ENCODE peak calls at places on chromosomes 16 and 17, in nine cellular contexts. H is naive thymus-derived CD4-positive, alpha-beta T cell; Z is adrenal gland; I is thoracic aorta; V is CD8-positive, alpha-beta T cell; F is tibial artery; B is HCT116; E is GM23338; U is fibroblast of lung. X is an unnamed sample. For H3K36me3, the result is how much of the 10 kb centered on the place peaks cover.

GRCh38 chr16:28534542-28535373 is 4.0 kb downstream of the NUPR1 start:
- DNase-seq in H (peak), Z (peak), I (peak), V (no peak), F (peak), B (no peak), E (no peak), U (no peak), X (no peak)

GRCh38 chr17:57574040-57574513 is 171.0 kb downstream of the CCDC182 start:
- DNase-seq in H (no peak), Z (peak), I (no peak), V (no peak), F (peak), B (no peak), E (no peak), U (peak), X (no peak)

GRCh38 chr16:11848842-11849241 is 2.5 kb downstream of the RSL1D1 start:
- DNase-seq in H (no peak), Z (no peak), I (no peak), V (no peak), F (no peak), B (no peak), E (no peak), U (peak), X (no peak)

GRCh38 chr17:16977932-16978331 is 6.0 kb upstream of the TNFRSF13B start:
- DNase-seq in H (no peak), Z (no peak), I (no peak), V (no peak), F (no peak), B (no peak), E (peak), U (peak), X (no peak)

GRCh38 chr16:54430491-54431030 is 144.0 kb upstream of the IRX3 start:
- DNase-seq in H (no peak), Z (no peak), I (no peak), V (no peak), F (no peak), B (no peak), E (no peak), U (peak), X (no peak)

GRCh38 chr16:64455275-64455674 is 666.6 kb downstream of the CDH11 start:
- DNase-seq in H (no peak), Z (no peak), I (no peak), V (no peak), F (no peak), B (no peak), E (no peak), U (peak), X (no peak)

GRCh38 chr17:35224436-35224835 is 18.4 kb upstream of the SLFN5 start:
- DNase-seq in H (no peak), Z (no peak), I (no peak), V (no peak), F (no peak), B (no peak), E (no peak), U (no peak), X (no peak)

GRCh38 chr17:43342601-43342905 is 56.2 kb upstream of the ARL4D start:
- DNase-seq in H (no peak), Z (no peak), I (no peak), V (no peak), F (no peak), B (no peak), E (no peak), U (peak), X (no peak)

GRCh38 chr17:51423421-51424160 is 163.2 kb downstream of the UTP18 start:
- DNase-seq in H (no peak), Z (no peak), I (no peak), V (no peak), F (no peak), B (no peak), E (no peak), U (no peak), X (no peak)

GRCh38 chr16:79599837-79600635 is 501 bp downstream of the MAF start:
- DNase-seq in H (no peak), Z (peak), I (no peak), V (peak), F (peak), B (no peak), E (peak), U (peak), X (no peak)

GRCh38 chr17:19264681-19265080 is 27.5 kb downstream of the EPN2 start:
- DNase-seq in H (no peak), Z (no peak), I (no peak), V (no peak), F (no peak), B (no peak), E (no peak), U (no peak), X (no peak)

GRCh38 chr16:50616883-50617629 is 64.1 kb downstream of the SNX20 start:
- DNase-seq in H (peak), Z (no peak), I (no peak), V (no peak), F (no peak), B (no peak), E (peak), U (peak), X (no peak)

GRCh38 chr16:89193576-89194293 is 6.6 kb downstream of the SLC22A31 start:
- DNase-seq in H (no peak), Z (no peak), I (no peak), V (no peak), F (no peak), B (no peak), E (peak), U (no peak), X (no peak)

GRCh38 chr16:17359778-17360177 is 111.0 kb downstream of the XYLT1 start:
- DNase-seq in H (peak), Z (no peak), I (no peak), V (peak), F (no peak), B (no peak), E (no peak), U (peak), X (no peak)

DNA sequence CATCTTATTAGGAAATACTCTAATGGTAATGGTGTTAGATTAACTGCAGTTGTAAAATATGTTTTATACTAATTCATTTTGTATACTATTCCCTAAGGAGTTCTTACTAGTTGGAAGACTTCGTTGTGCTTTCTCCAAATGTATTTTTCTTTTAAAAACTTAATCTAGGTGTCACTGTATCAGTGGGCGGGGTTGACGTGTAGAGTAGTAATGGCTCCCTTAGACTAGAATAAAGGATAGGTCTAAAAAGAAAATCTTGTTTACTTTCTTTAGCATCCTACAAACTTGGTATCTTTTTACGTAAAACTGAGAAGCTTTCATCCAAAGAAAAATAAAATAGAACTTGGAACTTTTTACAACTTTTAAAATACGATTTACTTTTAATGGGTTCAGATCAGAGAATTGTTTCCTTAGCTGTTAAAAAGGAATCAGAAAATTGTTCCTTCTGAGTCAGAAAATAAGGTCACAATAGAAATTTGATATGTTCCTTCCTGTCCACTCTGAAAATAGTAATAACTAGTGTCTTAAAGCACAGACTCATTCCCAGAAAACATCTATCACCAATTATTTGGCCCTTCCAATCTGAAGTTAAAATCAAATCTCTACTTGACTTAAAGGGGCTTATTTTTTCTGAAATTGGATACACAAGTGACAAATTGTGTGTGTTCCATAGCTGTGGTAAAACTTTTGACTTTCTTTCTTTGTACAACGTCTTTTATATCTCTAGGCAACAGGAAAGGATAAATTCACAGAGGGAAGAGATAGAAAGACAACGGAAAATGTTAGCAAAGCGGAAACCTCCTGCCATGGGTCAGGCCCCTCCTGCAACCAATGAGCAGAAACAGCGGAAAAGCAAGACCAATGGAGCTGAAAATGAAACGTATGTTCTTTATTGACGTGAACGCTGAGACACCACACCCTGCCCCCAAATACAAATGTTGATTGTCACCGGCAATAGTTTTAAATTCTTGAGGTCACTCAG is 54.7 kb upstream of the MRC2 start:
- DNase-seq in H (no peak), Z (no peak), I (no peak), V (no peak), F (no peak), B (no peak), E (no peak), U (peak), X (no peak)
- H3K36me3 ChIP-seq in H (under half), Z (under half), I (under half), V (under half), F (under half), B (under half), E (under half), U (under half), X (under half)

DNA sequence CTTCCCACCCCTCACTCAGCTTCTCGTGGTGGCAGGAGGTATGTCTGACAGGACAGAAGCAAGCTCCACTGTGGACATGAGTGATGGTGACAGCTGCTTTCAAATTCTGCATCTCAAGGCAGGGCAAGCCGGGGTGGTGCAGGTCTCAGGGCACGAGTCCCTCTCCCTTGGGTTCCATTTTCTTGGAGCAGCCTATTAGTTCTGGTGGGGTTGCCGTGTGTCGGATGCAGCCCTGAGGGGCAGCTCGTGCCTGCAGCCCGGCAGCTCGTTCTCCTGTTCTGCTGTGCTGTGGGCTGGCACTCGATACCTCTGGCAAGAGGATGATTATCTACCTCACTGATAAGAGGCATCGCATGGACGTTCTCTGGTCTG is 16.5 kb upstream of the CLEC18C start:
- DNase-seq in H (no peak), Z (no peak), I (no peak), V (no peak), F (no peak), B (no peak), E (no peak), U (no peak), X (no peak)
- H3K36me3 ChIP-seq in H (under half), Z (half or more), I (half or more), V (half or more), F (half or more), B (half or more), E (half or more), U (under half), X (under half)

GRCh38 chr16:24555346-24555872 is 16.0 kb downstream of the RBBP6 start:
- DNase-seq in H (no peak), Z (no peak), I (no peak), V (no peak), F (no peak), B (no peak), E (no peak), U (no peak), X (no peak)
- H3K36me3 ChIP-seq in H (under half), Z (half or more), I (under half), V (under half), F (half or more), B (under half), E (under half), U (under half), X (under half)

GRCh38 chr17:7508846-7509245 is 24.7 kb downstream of the POLR2A start:
- DNase-seq in H (no peak), Z (no peak), I (no peak), V (no peak), F (no peak), B (no peak), E (no peak), U (no peak), X (no peak)

GRCh38 chr17:7512824-7513540 is 28.8 kb downstream of the POLR2A start:
- DNase-seq in H (no peak), Z (no peak), I (no peak), V (no peak), F (no peak), B (no peak), E (no peak), U (no peak), X (no peak)

GRCh38 chr17:7509937-7510336 is 25.8 kb downstream of the POLR2A start:
- DNase-seq in H (no peak), Z (no peak), I (no peak), V (no peak), F (no peak), B (no peak), E (no peak), U (no peak), X (no peak)

GRCh38 chr17:7512105-7512504 is 27.9 kb downstream of the POLR2A start:
- DNase-seq in H (no peak), Z (no peak), I (no peak), V (no peak), F (no peak), B (no peak), E (no peak), U (no peak), X (no peak)

DNA sequence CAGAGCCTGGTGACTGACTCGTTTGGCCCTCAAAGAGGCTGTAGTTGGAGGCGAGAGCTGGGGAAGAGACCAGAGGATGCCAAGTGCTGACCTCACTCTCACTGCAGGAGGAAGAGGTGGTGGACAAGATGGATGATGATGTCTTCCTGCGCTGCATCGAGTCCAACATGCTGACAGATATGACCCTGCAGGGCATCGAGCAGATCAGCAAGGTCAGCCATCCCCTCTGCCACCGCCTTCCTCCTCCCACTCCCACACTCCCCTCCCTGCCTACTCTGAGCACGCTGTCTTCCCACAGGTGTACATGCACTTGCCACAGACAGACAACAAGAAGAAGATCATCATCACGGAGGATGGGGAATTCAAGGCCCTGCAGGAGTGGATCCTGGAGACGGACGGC is 26.9 kb downstream of the POLR2A start:
- DNase-seq in H (no peak), Z (no peak), I (no peak), V (no peak), F (no peak), B (no peak), E (no peak), U (peak), X (no peak)
- H3K36me3 ChIP-seq in H (under half), Z (half or more), I (half or more), V (half or more), F (half or more), B (half or more), E (under half), U (under half), X (half or more)

GRCh38 chr16:2432801-2433505 is 3.7 kb downstream of the CCNF start:
- DNase-seq in H (no peak), Z (no peak), I (no peak), V (no peak), F (no peak), B (no peak), E (no peak), U (no peak), X (no peak)
- H3K36me3 ChIP-seq in H (under half), Z (under half), I (under half), V (under half), F (under half), B (half or more), E (under half), U (under half), X (under half)

GRCh38 chr16:24971718-24972117 is 43.5 kb downstream of the ARHGAP17 start:
- DNase-seq in H (no peak), Z (no peak), I (no peak), V (no peak), F (no peak), B (no peak), E (no peak), U (no peak), X (no peak)
- H3K36me3 ChIP-seq in H (under half), Z (half or more), I (under half), V (under half), F (half or more), B (under half), E (under half), U (under half), X (under half)

GRCh38 chr17:61117983-61118382 is 281.7 kb upstream of the TBX2 start:
- DNase-seq in H (no peak), Z (no peak), I (no peak), V (no peak), F (no peak), B (no peak), E (peak), U (no peak), X (no peak)
- H3K36me3 ChIP-seq in H (under half), Z (under half), I (under half), V (under half), F (under half), B (under half), E (under half), U (under half), X (under half)

X was measured in iPS DF 6.9.